ENCODE peak calls at places on chromosomes 4 and X, in nine cellular contexts. D is IMR-90, Z is testis, L is tibial artery, W is dorsolateral prefrontal cortex, S is transverse colon, V is esophagus squamous epithelium, A is thoracic aorta, P is astrocyte. N is an unnamed sample.
A peak's percentile ranks its signal among the peaks of the same experiment; 100 is the strongest.

GRCh38 chrX:128781506-128781905 is 729.3 kb upstream of the ACTRT1 start:
- DNase-seq in D (no peak), Z (peak; percentile 53), L (no peak), W (no peak), S (peak; percentile 48), V (no peak), A (no peak), P (no peak), N (no peak)

GRCh38 chrX:152821145-152821765 is 9.3 kb downstream of the CETN2 start:
- DNase-seq in D (peak; percentile 32), Z (peak; percentile 36), L (no peak), W (no peak), S (peak; percentile 46), V (no peak), A (no peak), P (no peak), N (no peak)

GRCh38 chrX:7147431-7147977 is at the start of gene STS:
- DNase-seq in D (peak; percentile 14), Z (peak; percentile 35), L (peak; percentile 71), W (peak; percentile 63), S (peak; percentile 52), V (peak; percentile 6), A (no peak), P (peak; percentile 10), N (no peak)

GRCh38 chr4:145179201-145179860 is 1.1 kb downstream of the OTUD4 start:
- DNase-seq in D (peak; percentile 49), Z (peak; percentile 82), L (peak; percentile 82), W (peak; percentile 56), S (peak; percentile 85), V (peak; percentile 10), A (no peak), P (peak; percentile 42), N (peak; percentile 93)

GRCh38 chr4:123811763-123812390 is 415.3 kb downstream of the SPRY1 start:
- DNase-seq in D (no peak), Z (no peak), L (no peak), W (no peak), S (no peak), V (no peak), A (no peak), P (no peak), N (peak; percentile 13)

GRCh38 chr4:150242820-150243458 is 164.7 kb downstream of the DCLK2 start:
- DNase-seq in D (peak; percentile 60), Z (peak; percentile 46), L (no peak), W (peak; percentile 20), S (no peak), V (no peak), A (no peak), P (no peak), N (no peak)

GRCh38 chr4:68617003-68617698 is 41.0 kb upstream of the UGT2B17 start:
- DNase-seq in D (no peak), Z (no peak), L (no peak), W (no peak), S (no peak), V (no peak), A (no peak), P (no peak), N (no peak)

GRCh38 chr4:114601304-114602052 is 2.9 kb downstream of the UGT8 start:
- DNase-seq in D (no peak), Z (no peak), L (no peak), W (no peak), S (no peak), V (no peak), A (no peak), P (no peak), N (peak; percentile 30)

GRCh38 chr4:112312610-112313239 is 15.6 kb downstream of the ALPK1 start:
- DNase-seq in D (no peak), Z (no peak), L (no peak), W (no peak), S (no peak), V (no peak), A (no peak), P (no peak), N (peak; percentile 79)

GRCh38 chrX:10903518-10903917 is 207.6 kb upstream of the HCCS start:
- DNase-seq in D (no peak), Z (no peak), L (no peak), W (no peak), S (no peak), V (no peak), A (no peak), P (no peak), N (no peak)

GRCh38 chrX:140664939-140665338 is 44.6 kb upstream of the LINC00632 start:
- DNase-seq in D (peak; percentile 18), Z (no peak), L (no peak), W (no peak), S (no peak), V (no peak), A (no peak), P (peak; percentile 10), N (no peak)

GRCh38 chrX:78650906-78651437 is 8.2 kb downstream of the RTL3 start:
- DNase-seq in D (peak; percentile 73), Z (no peak), L (no peak), W (no peak), S (no peak), V (no peak), A (no peak), P (peak; percentile 90), N (peak; percentile 70)

GRCh38 chr4:6608758-6609414 is 31.6 kb upstream of the MRFAP1 start:
- DNase-seq in D (no peak), Z (no peak), L (no peak), W (peak; percentile 8), S (no peak), V (no peak), A (no peak), P (no peak), N (no peak)

GRCh38 chr4:128709268-128709667 is 100.2 kb upstream of the JADE1 start:
- DNase-seq in D (no peak), Z (no peak), L (no peak), W (no peak), S (no peak), V (no peak), A (no peak), P (no peak), N (no peak)

GRCh38 chr4:120850048-120850599 is 72.4 kb downstream of the PRDM5 start:
- DNase-seq in D (peak; percentile 68), Z (no peak), L (no peak), W (no peak), S (no peak), V (no peak), A (no peak), P (peak; percentile 71), N (no peak)

GRCh38 chrX:103464071-103464773 is 55.1 kb downstream of the RAB40A start:
- DNase-seq in D (peak; percentile 47), Z (peak; percentile 55), L (no peak), W (peak; percentile 10), S (peak; percentile 10), V (no peak), A (no peak), P (peak; percentile 30), N (peak; percentile 15)

GRCh38 chrX:148310402-148311200 is 189.8 kb upstream of the AFF2 start:
- DNase-seq in D (no peak), Z (no peak), L (no peak), W (no peak), S (no peak), V (no peak), A (no peak), P (no peak), N (no peak)

GRCh38 chrX:48458711-48459110 is 11.3 kb downstream of the SLC38A5 start:
- DNase-seq in D (no peak), Z (no peak), L (no peak), W (no peak), S (no peak), V (no peak), A (no peak), P (no peak), N (no peak)

GRCh38 chrX:150348365-150348764 is 14.8 kb upstream of the MAMLD1 start:
- DNase-seq in D (no peak), Z (no peak), L (no peak), W (no peak), S (no peak), V (no peak), A (no peak), P (no peak), N (no peak)

DNA sequence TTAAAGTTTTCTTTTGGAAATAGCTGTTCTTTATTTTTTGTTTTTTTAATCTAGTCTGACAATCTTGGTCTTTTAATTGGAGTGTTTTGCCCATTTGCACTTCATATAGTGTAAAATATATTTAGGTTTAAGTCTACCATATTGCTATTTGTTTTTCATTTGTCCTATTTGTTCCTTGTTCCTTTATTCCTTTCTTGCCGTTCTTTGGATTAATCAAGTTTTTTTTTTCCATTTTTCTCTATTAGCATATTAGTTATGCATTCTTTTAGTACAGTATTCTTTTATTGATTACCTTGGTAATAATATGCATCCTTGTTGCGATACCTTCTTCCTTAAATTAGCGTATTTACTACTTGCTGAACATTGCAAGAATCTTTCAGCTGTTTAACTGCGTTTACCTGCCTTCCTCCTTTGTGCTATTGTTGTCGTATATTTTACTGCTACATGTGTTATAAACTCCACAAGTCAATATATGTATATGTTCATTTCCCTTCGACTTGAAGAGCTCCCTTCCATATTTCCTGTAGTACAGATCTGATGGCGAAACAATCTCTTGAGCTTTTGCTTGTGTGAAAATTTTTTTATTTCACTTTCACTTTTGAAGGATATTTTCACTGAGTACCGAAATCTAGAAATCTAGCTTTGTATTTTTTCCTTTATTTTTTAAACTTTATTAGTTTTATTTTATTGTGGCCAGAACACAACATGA is 23.9 kb upstream of the RNF212 start:
- DNase-seq in D (no peak), Z (no peak), L (no peak), W (no peak), S (no peak), V (no peak), A (no peak), P (no peak), N (no peak)
- H3K4me3 ChIP-seq in D (no peak overlapping the region), Z (no peak overlapping the region), L (no peak overlapping the region), W (no peak overlapping the region), S (no peak overlapping the region), V (no peak overlapping the region), A (peak overlapping the region; percentile 52), P (no peak overlapping the region), N (peak overlapping the region; percentile 31)

DNA sequence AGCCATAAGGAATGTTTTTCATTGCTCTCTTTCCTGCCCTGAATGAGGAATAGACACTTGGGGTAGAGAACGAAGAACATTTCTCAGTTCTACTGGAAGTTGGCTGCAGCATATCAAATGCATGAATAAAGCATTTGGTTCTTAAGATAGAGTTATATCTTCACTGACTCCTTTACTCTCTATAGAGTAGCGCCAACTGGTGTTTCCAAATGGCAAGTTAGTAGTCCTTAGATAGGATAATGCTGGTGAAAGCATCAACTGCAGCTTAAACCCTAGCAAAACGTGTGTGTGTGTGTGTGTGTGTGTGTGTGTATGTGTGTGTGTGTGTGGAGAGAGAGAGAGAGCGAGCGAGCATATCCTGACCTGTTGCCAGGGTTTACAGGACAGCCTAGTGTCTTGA is 62.2 kb upstream of the FRMPD4 start:
- DNase-seq in D (peak; percentile 18), Z (no peak), L (no peak), W (no peak), S (no peak), V (no peak), A (no peak), P (no peak), N (no peak)
- TF ChIP-seq CTCF in D (peak; percentile 31), Z (no peak), L (no peak), W (no peak), S (no peak), V (no peak), A (no peak), P (no peak), N (no peak)

GRCh38 chr4:1418494-1419285 is 12.4 kb upstream of the NKX1-1 start:
- DNase-seq in D (no peak), Z (peak; percentile 12), L (peak; percentile 41), W (no peak), S (no peak), V (no peak), A (no peak), P (no peak), N (no peak)
- H3K27me3 ChIP-seq in D (peaks cover 36% of the 10 kb centered on the region), Z (no peaks in the 10 kb centered on the region), L (no peaks in the 10 kb centered on the region), W (peaks cover 3% of the 10 kb centered on the region), S (peaks cover 81% of the 10 kb centered on the region), V (no peaks in the 10 kb centered on the region), A (peaks cover 6% of the 10 kb centered on the region), P (peaks cover 16% of the 10 kb centered on the region), N (no peaks in the 10 kb centered on the region)

GRCh38 chr4:153522800-153523089 is 56.6 kb downstream of the TMEM131L start:
- DNase-seq in D (no peak), Z (no peak), L (no peak), W (no peak), S (no peak), V (no peak), A (no peak), P (no peak), N (peak; percentile 68)
- H3K4me3 ChIP-seq in D (no peak overlapping the region), Z (no peak overlapping the region), L (no peak overlapping the region), W (no peak overlapping the region), S (no peak overlapping the region), V (no peak overlapping the region), A (no peak overlapping the region), P (no peak overlapping the region), N (peak overlapping the region; percentile 34)